ENCODE peak calls at places on chromosomes 4 and X, in seven cellular contexts. One of them, this sample, is unnamed.
A peak's percentile ranks its signal among the peaks of the same experiment; 100 is the strongest.

GRCh38 chr4:40984051-40984450 is 230.3 kb downstream of the APBB2 start:
- DNase-seq in MM.1S: no peak
- DNase-seq in lower lobe of right lung: no peak
- DNase-seq in brain microvascular endothelial cell: no peak
- DNase-seq in lower leg skin: no peak
- DNase-seq in fibroblast of the aortic adventitia: no peak
- DNase-seq in right lobe of liver: peak; percentile 50
- DNase-seq in this sample: no peak

GRCh38 chr4:124121511-124121934 is 591.0 kb downstream of the ANKRD50 start:
- DNase-seq in fibroblast of the aortic adventitia: peak; percentile 98
- DNase-seq in right lobe of liver: no peak
- DNase-seq in MM.1S: no peak
- DNase-seq in lower lobe of right lung: no peak
- DNase-seq in brain microvascular endothelial cell: peak; percentile 69
- DNase-seq in lower leg skin: no peak
- DNase-seq in this sample: peak; percentile 52

GRCh38 chr4:16969696-16970135 is 71.3 kb upstream of the LDB2 start:
- DNase-seq in lower leg skin: no peak
- DNase-seq in lower lobe of right lung: no peak
- DNase-seq in right lobe of liver: no peak
- DNase-seq in fibroblast of the aortic adventitia: peak; percentile 78
- DNase-seq in MM.1S: no peak
- DNase-seq in brain microvascular endothelial cell: peak; percentile 42
- DNase-seq in this sample: peak; percentile 91

GRCh38 chr4:151887816-151888180 is 127.0 kb upstream of the GATB start:
- DNase-seq in lower lobe of right lung: no peak
- DNase-seq in MM.1S: no peak
- DNase-seq in right lobe of liver: no peak
- DNase-seq in lower leg skin: no peak
- DNase-seq in brain microvascular endothelial cell: no peak
- DNase-seq in fibroblast of the aortic adventitia: no peak
- DNase-seq in this sample: no peak

GRCh38 chrX:131821945-131822622 is 201.0 kb upstream of the STK26 start:
- DNase-seq in right lobe of liver: no peak
- DNase-seq in lower leg skin: peak; percentile 92
- DNase-seq in lower lobe of right lung: no peak
- DNase-seq in fibroblast of the aortic adventitia: peak; percentile 95
- DNase-seq in MM.1S: peak; percentile 87
- DNase-seq in brain microvascular endothelial cell: peak; percentile 67
- DNase-seq in this sample: peak; percentile 80

GRCh38 chrX:31353095-31353494 is 281.3 kb upstream of the FTHL17 start:
- DNase-seq in lower leg skin: no peak
- DNase-seq in MM.1S: no peak
- DNase-seq in brain microvascular endothelial cell: peak; percentile 46
- DNase-seq in lower lobe of right lung: no peak
- DNase-seq in right lobe of liver: no peak
- DNase-seq in fibroblast of the aortic adventitia: no peak
- DNase-seq in this sample: peak; percentile 42

GRCh38 chrX:10190367-10190766 is 33.6 kb downstream of the CLCN4 start:
- DNase-seq in MM.1S: peak; percentile 50
- DNase-seq in brain microvascular endothelial cell: peak; percentile 69
- DNase-seq in right lobe of liver: no peak
- DNase-seq in lower leg skin: no peak
- DNase-seq in fibroblast of the aortic adventitia: peak; percentile 88
- DNase-seq in lower lobe of right lung: no peak
- DNase-seq in this sample: peak; percentile 79

GRCh38 chrX:147920161-147920666 is 8.5 kb downstream of the FMR1 start:
- DNase-seq in lower leg skin: no peak
- DNase-seq in right lobe of liver: no peak
- DNase-seq in fibroblast of the aortic adventitia: no peak
- DNase-seq in brain microvascular endothelial cell: no peak
- DNase-seq in lower lobe of right lung: no peak
- DNase-seq in MM.1S: no peak
- DNase-seq in this sample: no peak

GRCh38 chrX:74238771-74239170 is 65.2 kb upstream of the ZCCHC13 start:
- DNase-seq in lower lobe of right lung: no peak
- DNase-seq in brain microvascular endothelial cell: no peak
- DNase-seq in lower leg skin: no peak
- DNase-seq in fibroblast of the aortic adventitia: no peak
- DNase-seq in MM.1S: no peak
- DNase-seq in right lobe of liver: no peak
- DNase-seq in this sample: no peak

GRCh38 chr4:20589436-20589835 is 110.8 kb upstream of the PACRGL start:
- DNase-seq in lower lobe of right lung: no peak
- DNase-seq in MM.1S: no peak
- DNase-seq in brain microvascular endothelial cell: no peak
- DNase-seq in right lobe of liver: peak; percentile 87
- DNase-seq in lower leg skin: no peak
- DNase-seq in fibroblast of the aortic adventitia: no peak
- DNase-seq in this sample: no peak

GRCh38 chrX:15359701-15360100 is 24.4 kb upstream of the PIGA start:
- DNase-seq in lower leg skin: no peak
- DNase-seq in lower lobe of right lung: no peak
- DNase-seq in fibroblast of the aortic adventitia: peak; percentile 55
- DNase-seq in brain microvascular endothelial cell: no peak
- DNase-seq in MM.1S: no peak
- DNase-seq in right lobe of liver: no peak
- DNase-seq in this sample: peak; percentile 20

GRCh38 chr4:52051213-52051614 is at the start of gene SPATA18:
- DNase-seq in right lobe of liver: peak; percentile 48
- DNase-seq in fibroblast of the aortic adventitia: no peak
- DNase-seq in MM.1S: no peak
- DNase-seq in brain microvascular endothelial cell: no peak
- DNase-seq in lower leg skin: peak; percentile 83
- DNase-seq in lower lobe of right lung: peak; percentile 52
- DNase-seq in this sample: peak; percentile 10

GRCh38 chr4:10182446-10183424 is 66.1 kb upstream of the WDR1 start:
- DNase-seq in MM.1S: no peak
- DNase-seq in fibroblast of the aortic adventitia: no peak
- DNase-seq in right lobe of liver: no peak
- DNase-seq in lower leg skin: no peak
- DNase-seq in lower lobe of right lung: no peak
- DNase-seq in brain microvascular endothelial cell: no peak
- DNase-seq in this sample: no peak

GRCh38 chrX:102067966-102068723 is 57.3 kb upstream of the TCEAL2 start:
- DNase-seq in lower lobe of right lung: no peak
- DNase-seq in brain microvascular endothelial cell: peak; percentile 24
- DNase-seq in fibroblast of the aortic adventitia: peak; percentile 28
- DNase-seq in lower leg skin: no peak
- DNase-seq in right lobe of liver: no peak
- DNase-seq in MM.1S: peak; percentile 41
- DNase-seq in this sample: peak; percentile 29

GRCh38 chrX:15146515-15146914 is 123.4 kb downstream of the ASB9 start:
- DNase-seq in fibroblast of the aortic adventitia: peak; percentile 9
- DNase-seq in lower lobe of right lung: peak; percentile 38
- DNase-seq in right lobe of liver: peak; percentile 26
- DNase-seq in MM.1S: no peak
- DNase-seq in brain microvascular endothelial cell: peak; percentile 12
- DNase-seq in lower leg skin: no peak
- DNase-seq in this sample: peak; percentile 11

GRCh38 chr4:2393353-2394270 is 24.8 kb downstream of the ZFYVE28 start:
- DNase-seq in MM.1S: peak; percentile 67
- DNase-seq in lower lobe of right lung: no peak
- DNase-seq in fibroblast of the aortic adventitia: no peak
- DNase-seq in brain microvascular endothelial cell: no peak
- DNase-seq in right lobe of liver: no peak
- DNase-seq in lower leg skin: no peak
- DNase-seq in this sample: no peak

GRCh38 chr4:155929833-155930232 is 23.8 kb downstream of the CTSO start:
- DNase-seq in lower leg skin: no peak
- DNase-seq in lower lobe of right lung: no peak
- DNase-seq in MM.1S: no peak
- DNase-seq in fibroblast of the aortic adventitia: no peak
- DNase-seq in right lobe of liver: no peak
- DNase-seq in brain microvascular endothelial cell: no peak
- DNase-seq in this sample: no peak
- H3K4me3 ChIP-seq in lower leg skin: no peak overlapping the region
- H3K4me3 ChIP-seq in lower lobe of right lung: no peak overlapping the region
- H3K4me3 ChIP-seq in MM.1S: no peak overlapping the region
- H3K4me3 ChIP-seq in fibroblast of the aortic adventitia: no peak overlapping the region
- H3K4me3 ChIP-seq in right lobe of liver: no peak overlapping the region
- H3K4me3 ChIP-seq in brain microvascular endothelial cell: no peak overlapping the region
- H3K4me3 ChIP-seq in this sample: no peak overlapping the region

DNA sequence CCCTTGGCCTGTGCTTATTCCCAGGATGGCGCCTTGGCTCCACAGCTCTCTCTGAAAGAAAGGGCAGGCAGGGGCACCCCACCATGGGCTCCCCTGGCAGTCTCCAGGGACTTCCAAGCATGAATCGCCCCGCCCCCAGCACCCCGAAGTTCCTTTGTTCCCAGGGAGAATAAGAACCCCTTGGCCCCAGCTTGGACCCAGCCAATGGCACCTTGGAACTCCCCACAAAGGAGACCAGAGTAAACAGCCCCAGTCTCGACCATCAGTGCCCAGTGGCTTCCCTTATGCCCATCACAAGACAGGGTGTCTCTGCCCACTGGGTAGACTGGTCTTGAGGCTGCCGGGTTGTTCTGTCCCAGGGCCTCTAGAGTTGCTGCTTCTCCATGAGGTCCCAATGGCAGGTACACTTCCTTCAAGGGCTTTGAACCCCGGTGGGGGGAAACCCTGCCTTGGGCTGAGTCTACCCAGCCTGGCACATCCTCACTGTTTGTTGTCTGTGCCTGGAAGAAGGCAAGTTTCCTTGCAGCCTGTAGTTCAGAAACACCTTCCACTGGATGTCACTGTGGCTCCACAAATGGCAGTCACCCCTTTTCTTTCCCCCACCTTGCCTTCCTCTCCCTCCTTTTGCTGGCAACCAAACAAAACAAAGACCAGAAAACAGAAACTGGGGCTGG is 30.8 kb downstream of the NBDY start:
- DNase-seq in MM.1S: peak; percentile 15
- DNase-seq in brain microvascular endothelial cell: no peak
- DNase-seq in lower leg skin: peak; percentile 71
- DNase-seq in right lobe of liver: no peak
- DNase-seq in lower lobe of right lung: no peak
- DNase-seq in fibroblast of the aortic adventitia: no peak
- DNase-seq in this sample: no peak
- H3K4me3 ChIP-seq in MM.1S: no peak overlapping the region
- H3K4me3 ChIP-seq in brain microvascular endothelial cell: no peak overlapping the region
- H3K4me3 ChIP-seq in lower leg skin: no peak overlapping the region
- H3K4me3 ChIP-seq in right lobe of liver: no peak overlapping the region
- H3K4me3 ChIP-seq in lower lobe of right lung: no peak overlapping the region
- H3K4me3 ChIP-seq in fibroblast of the aortic adventitia: no peak overlapping the region
- H3K4me3 ChIP-seq in this sample: no peak overlapping the region

GRCh38 chrX:150558424-150558823 is 10.0 kb upstream of the MTM1 start:
- DNase-seq in fibroblast of the aortic adventitia: no peak
- DNase-seq in MM.1S: no peak
- DNase-seq in lower lobe of right lung: no peak
- DNase-seq in lower leg skin: no peak
- DNase-seq in brain microvascular endothelial cell: no peak
- DNase-seq in right lobe of liver: no peak
- DNase-seq in this sample: no peak
- H3K4me3 ChIP-seq in fibroblast of the aortic adventitia: no peak overlapping the region
- H3K4me3 ChIP-seq in MM.1S: no peak overlapping the region
- H3K4me3 ChIP-seq in lower lobe of right lung: no peak overlapping the region
- H3K4me3 ChIP-seq in lower leg skin: no peak overlapping the region
- H3K4me3 ChIP-seq in brain microvascular endothelial cell: no peak overlapping the region
- H3K4me3 ChIP-seq in right lobe of liver: no peak overlapping the region
- H3K4me3 ChIP-seq in this sample: no peak overlapping the region

GRCh38 chr4:134202136-134202535 is 547 bp upstream of the PABPC4L start:
- DNase-seq in lower lobe of right lung: no peak
- DNase-seq in brain microvascular endothelial cell: no peak
- DNase-seq in MM.1S: no peak
- DNase-seq in lower leg skin: no peak
- DNase-seq in fibroblast of the aortic adventitia: no peak
- DNase-seq in right lobe of liver: no peak
- DNase-seq in this sample: no peak
- H3K4me3 ChIP-seq in lower lobe of right lung: peak overlapping the region; percentile 58
- H3K4me3 ChIP-seq in brain microvascular endothelial cell: peak overlapping the region; percentile 54
- H3K4me3 ChIP-seq in MM.1S: no peak overlapping the region
- H3K4me3 ChIP-seq in lower leg skin: no peak overlapping the region
- H3K4me3 ChIP-seq in fibroblast of the aortic adventitia: no peak overlapping the region
- H3K4me3 ChIP-seq in right lobe of liver: no peak overlapping the region
- H3K4me3 ChIP-seq in this sample: peak overlapping the region; percentile 36

GRCh38 chr4:136653640-136654406 is 878.5 kb downstream of the PCDH18 start:
- DNase-seq in fibroblast of the aortic adventitia: no peak
- DNase-seq in brain microvascular endothelial cell: no peak
- DNase-seq in lower lobe of right lung: no peak
- DNase-seq in MM.1S: no peak
- DNase-seq in lower leg skin: no peak
- DNase-seq in right lobe of liver: no peak
- DNase-seq in this sample: no peak
- H3K4me3 ChIP-seq in fibroblast of the aortic adventitia: no peak overlapping the region
- H3K4me3 ChIP-seq in brain microvascular endothelial cell: no peak overlapping the region
- H3K4me3 ChIP-seq in lower lobe of right lung: no peak overlapping the region
- H3K4me3 ChIP-seq in MM.1S: no peak overlapping the region
- H3K4me3 ChIP-seq in lower leg skin: no peak overlapping the region
- H3K4me3 ChIP-seq in right lobe of liver: no peak overlapping the region
- H3K4me3 ChIP-seq in this sample: no peak overlapping the region

DNA sequence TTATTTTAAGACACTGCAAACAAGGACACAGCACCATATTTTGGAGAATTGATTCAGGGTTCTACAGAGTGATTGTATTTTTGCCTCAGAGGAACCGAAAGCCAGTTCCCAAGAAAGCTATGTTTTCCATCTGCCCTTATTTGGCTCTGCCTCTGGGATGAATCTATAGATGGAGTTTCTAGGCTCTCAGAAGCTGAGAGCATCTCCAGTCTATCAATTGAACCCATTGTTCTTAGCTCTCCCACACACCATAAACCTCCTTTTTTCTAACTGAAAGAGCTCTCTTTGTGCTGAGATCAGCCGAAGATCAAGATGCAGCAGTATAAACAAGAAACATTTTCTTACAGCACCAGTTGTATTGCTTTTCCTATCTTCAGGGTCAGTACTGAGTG is 16.9 kb downstream of the PLP1 start:
- DNase-seq in fibroblast of the aortic adventitia: no peak
- DNase-seq in brain microvascular endothelial cell: no peak
- DNase-seq in MM.1S: no peak
- DNase-seq in lower lobe of right lung: no peak
- DNase-seq in right lobe of liver: no peak
- DNase-seq in lower leg skin: no peak
- DNase-seq in this sample: no peak
- H3K4me3 ChIP-seq in fibroblast of the aortic adventitia: no peak overlapping the region
- H3K4me3 ChIP-seq in brain microvascular endothelial cell: peak overlapping the region; percentile 10
- H3K4me3 ChIP-seq in MM.1S: no peak overlapping the region
- H3K4me3 ChIP-seq in lower lobe of right lung: no peak overlapping the region
- H3K4me3 ChIP-seq in right lobe of liver: no peak overlapping the region
- H3K4me3 ChIP-seq in lower leg skin: no peak overlapping the region
- H3K4me3 ChIP-seq in this sample: no peak overlapping the region

GRCh38 chrX:4656419-4656818 is 943.0 kb upstream of the PRKX start:
- DNase-seq in MM.1S: no peak
- DNase-seq in right lobe of liver: no peak
- DNase-seq in fibroblast of the aortic adventitia: no peak
- DNase-seq in brain microvascular endothelial cell: no peak
- DNase-seq in lower leg skin: no peak
- DNase-seq in lower lobe of right lung: no peak
- DNase-seq in this sample: no peak

GRCh38 chrX:4655743-4656142 is 942.3 kb upstream of the PRKX start:
- DNase-seq in lower lobe of right lung: no peak
- DNase-seq in lower leg skin: no peak
- DNase-seq in fibroblast of the aortic adventitia: no peak
- DNase-seq in MM.1S: no peak
- DNase-seq in right lobe of liver: no peak
- DNase-seq in brain microvascular endothelial cell: no peak
- DNase-seq in this sample: no peak
- H3K4me3 ChIP-seq in lower lobe of right lung: no peak overlapping the region
- H3K4me3 ChIP-seq in lower leg skin: no peak overlapping the region
- H3K4me3 ChIP-seq in fibroblast of the aortic adventitia: no peak overlapping the region
- H3K4me3 ChIP-seq in MM.1S: no peak overlapping the region
- H3K4me3 ChIP-seq in right lobe of liver: no peak overlapping the region
- H3K4me3 ChIP-seq in brain microvascular endothelial cell: no peak overlapping the region
- H3K4me3 ChIP-seq in this sample: no peak overlapping the region

GRCh38 chr4:141635726-141636076 is 682 bp upstream of the IL15 start:
- DNase-seq in lower leg skin: no peak
- DNase-seq in lower lobe of right lung: no peak
- DNase-seq in right lobe of liver: no peak
- DNase-seq in fibroblast of the aortic adventitia: no peak
- DNase-seq in MM.1S: peak; percentile 66
- DNase-seq in brain microvascular endothelial cell: no peak
- DNase-seq in this sample: no peak
- H3K4me3 ChIP-seq in lower leg skin: no peak overlapping the region
- H3K4me3 ChIP-seq in lower lobe of right lung: peak overlapping the region; percentile 84
- H3K4me3 ChIP-seq in right lobe of liver: peak overlapping the region; percentile 86
- H3K4me3 ChIP-seq in fibroblast of the aortic adventitia: peak overlapping the region; percentile 82
- H3K4me3 ChIP-seq in MM.1S: peak overlapping the region; percentile 73
- H3K4me3 ChIP-seq in brain microvascular endothelial cell: peak overlapping the region; percentile 80
- H3K4me3 ChIP-seq in this sample: peak overlapping the region; percentile 82